ENCODE peak calls at places on chromosomes 6 and 20, in five cellular contexts. X is endodermal cell, G is left lung, Z is heart right ventricle, I is adipocyte. T is an unnamed sample. For H3K9me3 and H3K36me3, the result is how much of the 10 kb centered on the place peaks cover.

GRCh38 chr6:118685823-118686449 is 34.5 kb upstream of the CEP85L start:
- DNase-seq in I (no peak), Z (no peak), G (no peak), X (peak), T (no peak)

GRCh38 chr6:162538643-162539064 is 188.9 kb downstream of the PRKN start:
- DNase-seq in Z (peak), X (no peak), I (no peak), G (no peak), T (no peak)

GRCh38 chr6:34459899-34460593 is 5.8 kb upstream of the PACSIN1 start:
- DNase-seq in G (no peak), X (peak), Z (peak), I (peak), T (peak)

GRCh38 chr6:107977283-107977682 is 19.3 kb upstream of the SEC63 start:
- DNase-seq in I (peak), Z (no peak), G (no peak), X (no peak), T (peak)

GRCh38 chr6:15770347-15771143 is 107.7 kb upstream of the DTNBP1 start:
- DNase-seq in G (no peak), I (peak), X (peak), Z (no peak), T (no peak)

GRCh38 chr6:63573899-63574553 is 1.7 kb downstream of the LOC128125822 start:
- DNase-seq in G (no peak), X (peak), Z (peak), I (peak), T (peak)

GRCh38 chr6:116392158-116393032 is 21.6 kb downstream of the DSE start:
- DNase-seq in G (no peak), I (no peak), X (no peak), Z (no peak), T (peak)

GRCh38 chr6:46998436-46999017 is 43.6 kb downstream of the ADGRF1 start:
- DNase-seq in Z (no peak), G (no peak), I (no peak), X (no peak), T (no peak)

GRCh38 chr20:15146948-15147347 is 809.5 kb upstream of the FLRT3 start:
- DNase-seq in I (no peak), Z (no peak), G (no peak), X (no peak), T (no peak)

GRCh38 chr20:61909028-61909427 is 156.7 kb downstream of the TAF4 start:
- DNase-seq in X (no peak), I (no peak), G (no peak), Z (no peak), T (no peak)

GRCh38 chr6:52522151-52522626 is 54.7 kb downstream of the TRAM2 start:
- DNase-seq in Z (peak), X (no peak), G (no peak), I (peak), T (no peak)

GRCh38 chr6:123830110-123830509 is 26.4 kb downstream of the NKAIN2 start:
- DNase-seq in I (no peak), X (peak), G (no peak), Z (no peak), T (no peak)

GRCh38 chr6:112801681-112802080 is 454.6 kb downstream of the RFPL4B start:
- DNase-seq in Z (no peak), X (no peak), I (no peak), G (no peak), T (no peak)

GRCh38 chr6:142376115-142376514 is 74.3 kb downstream of the ADGRG6 start:
- DNase-seq in Z (no peak), G (no peak), I (no peak), X (no peak), T (peak)

GRCh38 chr20:598133-598881 is 11.8 kb downstream of the TCF15 start:
- DNase-seq in X (no peak), Z (no peak), G (peak), I (no peak), T (no peak)

GRCh38 chr20:6029538-6029937 is 24.3 kb downstream of the LRRN4 start:
- DNase-seq in Z (no peak), X (no peak), I (peak), G (no peak), T (no peak)

GRCh38 chr20:2451422-2451821 is 19.2 kb downstream of the SNRPB start:
- DNase-seq in X (no peak), I (no peak), Z (no peak), G (no peak), T (no peak)

GRCh38 chr6:38570750-38571149 is 69.0 kb downstream of the BTBD9 start:
- DNase-seq in G (no peak), Z (no peak), X (no peak), I (peak), T (peak)

GRCh38 chr20:31974975-31975481 is 7.1 kb downstream of the XKR7 start:
- DNase-seq in X (peak), I (no peak), G (no peak), Z (no peak), T (no peak)

GRCh38 chr6:5149160-5149559 is 64.0 kb downstream of the PPP1R3G start:
- DNase-seq in Z (no peak), X (no peak), G (no peak), I (no peak), T (no peak)

GRCh38 chr20:62219992-62220665 is at the start of gene HRH3:
- DNase-seq in X (peak), Z (no peak), G (no peak), I (peak), T (peak)

GRCh38 chr20:4521170-4521968 is 200.3 kb upstream of the PRND start:
- DNase-seq in G (no peak), I (no peak), Z (no peak), X (no peak), T (no peak)

DNA sequence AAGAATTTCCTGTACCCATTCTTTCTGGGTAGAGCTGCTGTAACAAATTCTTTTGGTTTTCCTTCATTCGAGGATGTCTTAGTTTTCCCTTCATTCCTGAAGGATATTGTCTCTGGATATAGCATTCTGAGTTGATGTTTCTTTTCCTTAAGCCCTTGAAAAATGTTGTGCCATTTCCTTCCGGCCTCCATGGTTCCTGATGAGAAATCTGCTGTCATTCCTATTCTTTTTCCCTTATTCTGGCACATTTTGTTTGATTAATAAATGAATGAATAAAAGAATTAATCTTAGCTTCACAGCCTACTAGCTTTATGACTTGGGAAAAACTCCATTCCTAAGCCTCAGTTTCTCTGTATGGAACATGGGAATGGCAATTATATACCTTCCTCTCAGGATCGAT is 173.1 kb downstream of the EYA2 start:
- DNase-seq in I (peak), Z (no peak), X (no peak), G (no peak), T (no peak)
- H3K9me3 ChIP-seq in I (under half), Z (under half), X (under half), G (under half), T (under half)

GRCh38 chr6:125346143-125346925 is 44.6 kb upstream of the HDDC2 start:
- DNase-seq in Z (peak), G (no peak), X (peak), I (no peak), T (no peak)
- H3K4me3 ChIP-seq in Z (no peak), G (no peak), X (no peak), I (no peak), T (no peak)

GRCh38 chr20:20519269-20519668 is 151.4 kb downstream of the INSM1 start:
- DNase-seq in X (no peak), G (no peak), Z (no peak), I (no peak), T (peak)
- H3K36me3 ChIP-seq in X (under half), G (half or more), Z (half or more), I (under half), T (under half)

DNA sequence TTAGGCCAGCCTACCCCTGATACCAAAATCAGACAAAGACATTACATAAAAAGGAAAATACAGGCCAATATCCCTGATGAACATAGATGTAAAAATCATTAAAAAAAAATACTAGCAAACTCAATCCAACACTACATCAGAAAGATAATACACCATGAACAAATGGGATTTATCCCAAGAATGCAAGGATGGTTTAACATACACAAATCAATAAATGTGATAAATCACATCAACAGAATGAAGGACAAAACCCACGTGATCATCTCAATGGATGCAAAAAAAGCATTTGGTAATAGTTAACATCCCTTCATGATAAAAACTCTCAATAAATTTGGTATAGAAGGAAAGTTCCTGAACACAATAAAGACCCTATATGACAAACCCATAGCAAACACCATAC is 63.8 kb downstream of the SLC22A2 start:
- DNase-seq in G (no peak), I (no peak), X (no peak), Z (no peak), T (no peak)
- H3K9me3 ChIP-seq in G (under half), I (under half), X (under half), Z (under half), T (under half)